ENCODE peak calls at places on chromosomes 11 and 22, in eight cellular contexts. B is activated CD8-positive, alpha-beta memory T cell treated with anti-CD3 and anti-CD28 coated beads for 1 hour; V is BE2C; O is AG10803; N is GM23338; C is left ventricle myocardium inferior; M is CD8-positive, alpha-beta T cell; U is NCI-H1694. T is an unnamed sample.

GRCh38 chr11:64245797-64246623 is 733 bp downstream of the PPP1R14B start:
- DNase-seq in B (peak), V (peak), O (peak), N (peak), C (peak), M (peak), U (no peak), T (peak)

GRCh38 chr11:67645521-67646457 is 4.7 kb downstream of the ACY3 start:
- DNase-seq in B (no peak), V (no peak), O (no peak), N (peak), C (no peak), M (no peak), U (no peak), T (no peak)

GRCh38 chr11:65862941-65863888 is 3.0 kb downstream of the MUS81 start:
- DNase-seq in B (no peak), V (no peak), O (no peak), N (no peak), C (no peak), M (no peak), U (no peak), T (no peak)

GRCh38 chr11:134564472-134565200 is 152.6 kb upstream of the B3GAT1 start:
- DNase-seq in B (no peak), V (no peak), O (no peak), N (no peak), C (no peak), M (no peak), U (no peak), T (no peak)

GRCh38 chr11:122850076-122850631 is 11.9 kb downstream of the CRTAM start:
- DNase-seq in B (no peak), V (no peak), O (no peak), N (peak), C (no peak), M (peak), U (no peak), T (no peak)

GRCh38 chr22:50604623-50605348 is 4.2 kb downstream of the MAPK8IP2 start:
- DNase-seq in B (no peak), V (no peak), O (no peak), N (no peak), C (no peak), M (no peak), U (no peak), T (no peak)

GRCh38 chr11:74020537-74020936 is 11.7 kb upstream of the UCP3 start:
- DNase-seq in B (no peak), V (no peak), O (no peak), N (no peak), C (no peak), M (no peak), U (no peak), T (no peak)

GRCh38 chr11:66985508-66986177 is 10.5 kb downstream of the C11orf86 start:
- DNase-seq in B (no peak), V (no peak), O (no peak), N (no peak), C (peak), M (no peak), U (no peak), T (no peak)

GRCh38 chr22:47043835-47044721 is 281.6 kb downstream of the TBC1D22A start:
- DNase-seq in B (no peak), V (no peak), O (peak), N (peak), C (no peak), M (no peak), U (peak), T (no peak)

GRCh38 chr11:58490827-58491226 is 17.1 kb downstream of the OR5B21 start:
- DNase-seq in B (no peak), V (no peak), O (no peak), N (no peak), C (no peak), M (no peak), U (no peak), T (no peak)

GRCh38 chr22:30435674-30436126 is 10.1 kb downstream of the MTFP1 start:
- DNase-seq in B (peak), V (no peak), O (no peak), N (no peak), C (no peak), M (peak), U (no peak), T (peak)

GRCh38 chr22:17268501-17269223 is 49.4 kb upstream of the ADA2 start:
- DNase-seq in B (no peak), V (no peak), O (no peak), N (peak), C (no peak), M (no peak), U (no peak), T (no peak)

GRCh38 chr11:20156876-20157613 is 3.2 kb downstream of the DBX1 start:
- DNase-seq in B (no peak), V (no peak), O (no peak), N (peak), C (no peak), M (peak), U (no peak), T (no peak)

GRCh38 chr11:18844753-18845367 is 53.3 kb upstream of the PTPN5 start:
- DNase-seq in B (no peak), V (no peak), O (peak), N (peak), C (no peak), M (no peak), U (peak), T (no peak)

GRCh38 chr22:23248583-23248982 is 68.3 kb downstream of the BCR start:
- DNase-seq in B (no peak), V (no peak), O (peak), N (peak), C (no peak), M (no peak), U (no peak), T (no peak)

GRCh38 chr11:120538707-120539106 is 27.2 kb downstream of the GRIK4 start:
- DNase-seq in B (no peak), V (no peak), O (no peak), N (no peak), C (no peak), M (no peak), U (no peak), T (no peak)

GRCh38 chr22:31082606-31083376 is 1.7 kb downstream of the SMTN start:
- DNase-seq in B (peak), V (peak), O (peak), N (peak), C (peak), M (peak), U (peak), T (no peak)

GRCh38 chr11:77084581-77085191 is 17.9 kb downstream of the CAPN5 start:
- DNase-seq in B (no peak), V (peak), O (no peak), N (no peak), C (no peak), M (no peak), U (no peak), T (no peak)

GRCh38 chr22:32661296-32661695 is 140.2 kb upstream of the TIMP3 start:
- DNase-seq in B (no peak), V (no peak), O (peak), N (no peak), C (peak), M (no peak), U (no peak), T (no peak)

GRCh38 chr22:43053176-43053575 is 36.0 kb downstream of the TTLL1 start:
- DNase-seq in B (no peak), V (no peak), O (no peak), N (peak), C (no peak), M (no peak), U (peak), T (no peak)

GRCh38 chr22:39715778-39716495 is 145.4 kb downstream of the CACNA1I start:
- DNase-seq in B (no peak), V (no peak), O (no peak), N (no peak), C (no peak), M (no peak), U (no peak), T (no peak)

GRCh38 chr11:33005175-33005574 is 10.5 kb upstream of the DEPDC7 start:
- DNase-seq in B (no peak), V (no peak), O (no peak), N (no peak), C (no peak), M (no peak), U (no peak), T (no peak)

GRCh38 chr11:28756977-28757376 is 648.8 kb downstream of the METTL15 start:
- DNase-seq in B (no peak), V (no peak), O (peak), N (no peak), C (no peak), M (no peak), U (no peak), T (no peak)

GRCh38 chr11:134358165-134358852 is 26.5 kb downstream of the GLB1L2 start:
- DNase-seq in B (no peak), V (peak), O (no peak), N (no peak), C (no peak), M (no peak), U (no peak), T (no peak)

GRCh38 chr11:87352759-87353707 is 315.3 kb downstream of the TMEM135 start:
- DNase-seq in B (peak), V (peak), O (peak), N (peak), C (peak), M (peak), U (peak), T (peak)

T was measured in activated gamma-delta T cell.